ENCODE peak calls at places on chromosomes 2 and 18, in four cellular contexts. I, B, N and Q are unnamed samples.

GRCh38 chr2:135845257-135845656 is 8.3 kb upstream of the LCT start:
- DNase-seq in I (no peak), B (no peak), N (no peak), Q (no peak)

GRCh38 chr2:179917272-179917671 is 55.9 kb upstream of the ZNF385B start:
- DNase-seq in I (peak), B (peak), N (no peak), Q (peak)

GRCh38 chr18:49566217-49566616 is 4.4 kb downstream of the LIPG start:
- DNase-seq in I (no peak), B (no peak), N (no peak), Q (no peak)

GRCh38 chr2:134927195-134927594 is 8.6 kb downstream of the CCNT2 start:
- DNase-seq in I (peak), B (no peak), N (no peak), Q (peak)

GRCh38 chr2:197107291-197108269 is 181.1 kb upstream of the PGAP1 start:
- DNase-seq in I (peak), B (no peak), N (no peak), Q (peak)

GRCh38 chr2:23423873-23424680 is 39.1 kb downstream of the KLHL29 start:
- DNase-seq in I (no peak), B (no peak), N (no peak), Q (no peak)

GRCh38 chr2:40434638-40435296 is 17.1 kb downstream of the SLC8A1 start:
- DNase-seq in I (peak), B (no peak), N (no peak), Q (peak)

GRCh38 chr2:106863387-106863786 is 22.6 kb downstream of the ST6GAL2 start:
- DNase-seq in I (peak), B (no peak), N (no peak), Q (no peak)

GRCh38 chr2:45821558-45822271 is 170.2 kb downstream of the PRKCE start:
- DNase-seq in I (peak), B (peak), N (no peak), Q (peak)

GRCh38 chr2:23651187-23651983 is 266.4 kb downstream of the KLHL29 start:
- DNase-seq in I (peak), B (peak), N (no peak), Q (peak)

GRCh38 chr2:36695746-36696415 is 626 bp upstream of the VIT start:
- DNase-seq in I (peak), B (no peak), N (no peak), Q (peak)

GRCh38 chr2:219868635-219869034 is 241.2 kb downstream of the SLC4A3 start:
- DNase-seq in I (no peak), B (no peak), N (no peak), Q (no peak)

GRCh38 chr2:239821694-239822075 is 203.5 kb downstream of the NDUFA10 start:
- DNase-seq in I (no peak), B (no peak), N (no peak), Q (no peak)

GRCh38 chr2:132814651-132815050 is 144.6 kb upstream of the LYPD1 start:
- DNase-seq in I (no peak), B (no peak), N (no peak), Q (no peak)

GRCh38 chr2:139730197-139730596 is 950.0 kb upstream of the NXPH2 start:
- DNase-seq in I (no peak), B (no peak), N (no peak), Q (no peak)

GRCh38 chr2:178419123-178419522 is 31.9 kb downstream of the PRKRA start:
- DNase-seq in I (peak), B (no peak), N (no peak), Q (peak)

GRCh38 chr18:79487198-79488165 is 91.8 kb downstream of the NFATC1 start:
- DNase-seq in I (no peak), B (no peak), N (no peak), Q (no peak)

GRCh38 chr2:118761791-118762190 is 85.7 kb downstream of the EN1 start:
- DNase-seq in I (no peak), B (no peak), N (no peak), Q (no peak)

GRCh38 chr18:26040051-26040656 is 50.3 kb downstream of the SS18 start:
- DNase-seq in I (no peak), B (no peak), N (no peak), Q (no peak)

GRCh38 chr2:215314896-215315295 is 3.0 kb downstream of the ATIC start:
- DNase-seq in I (no peak), B (no peak), N (no peak), Q (no peak)

GRCh38 chr18:63142502-63143045 is 177.0 kb downstream of the BCL2 start:
- DNase-seq in I (no peak), B (no peak), N (no peak), Q (no peak)

GRCh38 chr2:96205238-96205637 is 3.4 kb downstream of the STARD7 start:
- DNase-seq in I (no peak), B (no peak), N (no peak), Q (no peak)

GRCh38 chr18:24831871-24832665 is 371.6 kb downstream of the HRH4 start:
- DNase-seq in I (no peak), B (no peak), N (no peak), Q (no peak)

GRCh38 chr2:156803243-156803642 is 367.1 kb downstream of the GPD2 start:
- DNase-seq in I (no peak), B (no peak), N (no peak), Q (no peak)

GRCh38 chr18:8469793-8470192 is 139.4 kb upstream of the RAB12 start:
- DNase-seq in I (no peak), B (no peak), N (no peak), Q (peak)

GRCh38 chr2:58918138-58918537 is 677.0 kb upstream of the FANCL start:
- DNase-seq in I (no peak), B (no peak), N (no peak), Q (peak)

GRCh38 chr2:231891514-231891905 is 34.7 kb downstream of the NPPC start:
- DNase-seq in I (no peak), B (no peak), N (no peak), Q (no peak)

GRCh38 chr2:37627715-37628114 is 43.7 kb downstream of the CDC42EP3 start:
- DNase-seq in I (no peak), B (no peak), N (no peak), Q (peak)

GRCh38 chr2:7007846-7008741 is 90.9 kb downstream of the RNF144A start:
- DNase-seq in I (no peak), B (no peak), N (peak), Q (no peak)

GRCh38 chr2:135791418-135792190 is 45.4 kb downstream of the LCT start:
- DNase-seq in I (no peak), B (no peak), N (no peak), Q (peak)

GRCh38 chr2:108548221-108549003 is 14.1 kb downstream of the LIMS1 start:
- DNase-seq in I (no peak), B (no peak), N (no peak), Q (peak)

GRCh38 chr18:62183578-62184195 is 3.2 kb downstream of the PIGN start:
- DNase-seq in I (peak), B (peak), N (peak), Q (peak)

GRCh38 chr18:12960395-12960794 is 12.6 kb downstream of the SEH1L start:
- DNase-seq in I (no peak), B (no peak), N (no peak), Q (no peak)
- TF ChIP-seq MAZ in I (no peak), B (no peak), N (no peak), Q (no peak)

GRCh38 chr2:72562451-72563153 is 263.2 kb downstream of the EXOC6B start:
- DNase-seq in I (no peak), B (no peak), N (no peak), Q (peak)
- TF ChIP-seq POLR2A in I (no peak), B (no peak), N (no peak), Q (no peak)

GRCh38 chr18:76995896-76996295 is 136.7 kb downstream of the MBP start:
- DNase-seq in I (no peak), B (no peak), N (no peak), Q (no peak)
- TF ChIP-seq MAZ in I (no peak), B (no peak), N (no peak), Q (no peak)

DNA sequence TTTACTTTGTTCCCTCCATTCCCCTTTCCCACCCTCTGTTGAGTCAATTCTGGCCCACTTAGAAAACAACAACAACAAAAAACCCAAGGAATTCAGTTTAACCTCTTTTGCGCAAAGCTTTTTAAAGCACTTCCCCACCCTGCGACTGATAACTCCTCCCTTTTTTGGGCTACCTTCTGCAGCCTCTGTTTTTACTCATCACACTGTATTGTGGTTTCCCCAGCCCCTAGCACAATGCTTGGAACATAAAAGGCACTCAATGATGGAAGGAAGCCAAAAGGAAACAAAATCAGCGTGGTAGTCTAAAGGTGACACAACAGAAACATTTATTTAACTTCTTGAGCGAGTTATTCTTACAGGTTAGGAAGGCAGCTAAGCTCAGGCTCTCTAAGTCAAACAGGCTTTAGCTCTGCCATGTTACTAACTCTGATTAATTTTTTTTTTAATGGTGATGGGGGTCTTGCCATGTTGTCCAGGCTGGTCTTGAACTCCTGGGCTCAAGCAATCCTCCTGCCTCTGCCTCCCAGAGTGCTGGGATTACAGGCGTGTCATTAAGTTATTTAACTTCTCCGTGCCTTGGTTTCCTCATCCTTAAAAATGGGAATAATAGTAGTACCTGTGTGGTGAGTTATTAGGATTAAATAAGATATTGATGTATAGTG is 1.3 kb downstream of the CEP68 start:
- DNase-seq in I (no peak), B (peak), N (peak), Q (peak)
- TF ChIP-seq POLR2A in I (no peak), B (no peak), N (no peak), Q (no peak)

DNA sequence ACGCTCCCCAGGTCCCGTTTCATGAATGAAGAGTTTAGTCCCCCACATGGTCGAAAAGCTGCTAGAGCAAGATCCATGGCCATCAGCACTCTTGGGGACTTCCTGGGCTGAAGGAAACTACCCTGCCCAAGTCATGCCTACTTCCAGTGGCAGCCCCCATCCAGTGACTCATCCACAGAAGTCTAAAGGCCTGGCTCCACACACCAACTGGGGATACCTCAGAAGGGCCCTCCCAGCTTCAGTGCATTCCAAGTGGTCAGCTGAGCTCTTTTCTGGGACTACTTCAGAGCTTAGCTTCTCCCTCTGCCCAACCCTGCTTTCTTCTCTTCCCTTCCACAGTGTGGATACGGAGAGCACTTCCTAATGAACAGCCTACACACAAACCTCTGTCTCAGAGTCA is 66.5 kb downstream of the CLHC1 start:
- DNase-seq in I (no peak), B (no peak), N (no peak), Q (peak)
- TF ChIP-seq MAZ in I (no peak), B (no peak), N (no peak), Q (no peak)

GRCh38 chr2:43226558-43226954 is at the start of gene ZFP36L2:
- DNase-seq in I (peak), B (peak), N (peak), Q (peak)
- TF ChIP-seq POLR2A in I (peak), B (peak), N (peak), Q (peak)